ENCODE peak calls at places on chromosomes 16 and 17, in seven cellular contexts. V is NCI-H1105 treated with DMSO at 0.1 percent for 48 hours; Z is neural crest cell; B is naive thymus-derived CD4-positive, alpha-beta T cell; Y is COR-L47; N is CD4-positive, CD25-positive, alpha-beta regulatory T cell; O is ACHN. A is an unnamed sample.

GRCh38 chr17:17681744-17682292 is 560 bp downstream of the RAI1 start:
- DNase-seq in V (peak; percentile 15), Z (peak; percentile 29), B (peak; percentile 23), Y (no peak), N (peak; percentile 15), O (peak; percentile 44), A (no peak)

GRCh38 chr17:56699186-56699895 is 105.8 kb downstream of the NOG start:
- DNase-seq in V (peak; percentile 54), Z (peak; percentile 9), B (no peak), Y (no peak), N (no peak), O (peak; percentile 100), A (peak; percentile 89)

GRCh38 chr17:79920751-79921410 is 81.6 kb upstream of the CBX4 start:
- DNase-seq in V (no peak), Z (no peak), B (no peak), Y (no peak), N (no peak), O (no peak), A (no peak)

GRCh38 chr16:4556112-4556511 is at the start of gene C16orf96:
- DNase-seq in V (no peak), Z (no peak), B (no peak), Y (no peak), N (no peak), O (peak; percentile 14), A (no peak)

GRCh38 chr17:55426851-55427586 is 5.4 kb upstream of the MMD start:
- DNase-seq in V (no peak), Z (no peak), B (no peak), Y (no peak), N (no peak), O (no peak), A (no peak)

GRCh38 chr17:17381438-17382059 is 78.4 kb downstream of the NT5M start:
- DNase-seq in V (no peak), Z (no peak), B (no peak), Y (no peak), N (no peak), O (no peak), A (no peak)

GRCh38 chr17:48589831-48590602 is at the start of gene HOXB3:
- DNase-seq in V (no peak), Z (no peak), B (no peak), Y (no peak), N (no peak), O (no peak), A (no peak)

GRCh38 chr16:76309639-76310335 is 32.6 kb downstream of the CNTNAP4 start:
- DNase-seq in V (no peak), Z (no peak), B (no peak), Y (no peak), N (no peak), O (no peak), A (no peak)

GRCh38 chr16:57255686-57256415 is 10.8 kb downstream of the ARL2BP start:
- DNase-seq in V (no peak), Z (no peak), B (no peak), Y (no peak), N (no peak), O (no peak), A (no peak)

GRCh38 chr17:29590261-29590978 is 972 bp upstream of the GIT1 start:
- DNase-seq in V (no peak), Z (no peak), B (no peak), Y (no peak), N (no peak), O (no peak), A (no peak)

GRCh38 chr17:3957735-3958134 is 6.5 kb downstream of the ATP2A3 start:
- DNase-seq in V (no peak), Z (no peak), B (no peak), Y (no peak), N (no peak), O (no peak), A (no peak)

GRCh38 chr17:78723001-78723796 is 58.9 kb downstream of the CYTH1 start:
- DNase-seq in V (no peak), Z (peak; percentile 62), B (no peak), Y (peak; percentile 76), N (no peak), O (no peak), A (no peak)

GRCh38 chr16:1309888-1310831 is 724 bp downstream of the UBE2I start:
- DNase-seq in V (no peak), Z (no peak), B (peak; percentile 47), Y (no peak), N (peak; percentile 54), O (peak; percentile 46), A (no peak)

GRCh38 chr17:37292429-37293139 is 83.2 kb upstream of the C17orf78 start:
- DNase-seq in V (no peak), Z (no peak), B (no peak), Y (no peak), N (no peak), O (no peak), A (no peak)

GRCh38 chr16:15996432-15997109 is 47.2 kb downstream of the ABCC1 start:
- DNase-seq in V (no peak), Z (peak; percentile 7), B (no peak), Y (no peak), N (no peak), O (peak; percentile 99), A (no peak)

GRCh38 chr16:81224836-81225235 is 13.7 kb upstream of the BCO1 start:
- DNase-seq in V (no peak), Z (no peak), B (no peak), Y (no peak), N (no peak), O (no peak), A (no peak)

GRCh38 chr16:17439580-17439979 is 31.2 kb downstream of the XYLT1 start:
- DNase-seq in V (no peak), Z (no peak), B (peak; percentile 38), Y (no peak), N (no peak), O (no peak), A (no peak)